ENCODE peak calls at places on chromosomes 12 and 14, in ten cellular contexts. One of them, this sample, is unnamed.

GRCh38 chr14:36822671-36823070 is 161.0 kb downstream of the PAX9 start:
- DNase-seq in neural progenitor cell: no peak
- DNase-seq in kidney epithelial cell: no peak
- DNase-seq in CD8-positive, alpha-beta T cell: no peak
- DNase-seq in osteocyte: no peak
- DNase-seq in GM12865: no peak
- DNase-seq in astrocyte of the spinal cord: no peak
- DNase-seq in nephron progenitor cell: no peak
- DNase-seq in H1: no peak
- DNase-seq in cardiac muscle cell: no peak
- DNase-seq in this sample: no peak

GRCh38 chr12:7483343-7483742 is 20.2 kb downstream of the CD163 start:
- DNase-seq in neural progenitor cell: no peak
- DNase-seq in kidney epithelial cell: no peak
- DNase-seq in CD8-positive, alpha-beta T cell: no peak
- DNase-seq in osteocyte: no peak
- DNase-seq in GM12865: no peak
- DNase-seq in astrocyte of the spinal cord: no peak
- DNase-seq in nephron progenitor cell: no peak
- DNase-seq in H1: no peak
- DNase-seq in cardiac muscle cell: no peak
- DNase-seq in this sample: peak

GRCh38 chr12:63955831-63956685 is 111.6 kb downstream of the SRGAP1 start:
- DNase-seq in neural progenitor cell: no peak
- DNase-seq in kidney epithelial cell: peak
- DNase-seq in CD8-positive, alpha-beta T cell: no peak
- DNase-seq in osteocyte: no peak
- DNase-seq in GM12865: peak
- DNase-seq in astrocyte of the spinal cord: no peak
- DNase-seq in nephron progenitor cell: no peak
- DNase-seq in H1: no peak
- DNase-seq in cardiac muscle cell: no peak
- DNase-seq in this sample: peak

GRCh38 chr14:105913861-105914260 is 387.5 kb downstream of the TMEM121 start:
- DNase-seq in neural progenitor cell: no peak
- DNase-seq in kidney epithelial cell: no peak
- DNase-seq in CD8-positive, alpha-beta T cell: no peak
- DNase-seq in osteocyte: no peak
- DNase-seq in GM12865: no peak
- DNase-seq in astrocyte of the spinal cord: no peak
- DNase-seq in nephron progenitor cell: no peak
- DNase-seq in H1: no peak
- DNase-seq in cardiac muscle cell: no peak
- DNase-seq in this sample: no peak

GRCh38 chr14:75022655-75023054 is 19.9 kb downstream of the EIF2B2 start:
- DNase-seq in neural progenitor cell: peak
- DNase-seq in kidney epithelial cell: no peak
- DNase-seq in CD8-positive, alpha-beta T cell: no peak
- DNase-seq in osteocyte: no peak
- DNase-seq in GM12865: peak
- DNase-seq in astrocyte of the spinal cord: peak
- DNase-seq in nephron progenitor cell: peak
- DNase-seq in H1: no peak
- DNase-seq in cardiac muscle cell: peak
- DNase-seq in this sample: peak

GRCh38 chr12:109387425-109388166 is 39.9 kb downstream of the MYO1H start:
- DNase-seq in neural progenitor cell: peak
- DNase-seq in kidney epithelial cell: no peak
- DNase-seq in CD8-positive, alpha-beta T cell: no peak
- DNase-seq in osteocyte: no peak
- DNase-seq in GM12865: peak
- DNase-seq in astrocyte of the spinal cord: peak
- DNase-seq in nephron progenitor cell: no peak
- DNase-seq in H1: peak
- DNase-seq in cardiac muscle cell: peak
- DNase-seq in this sample: peak

GRCh38 chr12:38544357-38545066 is 227.9 kb downstream of the ALG10B start:
- DNase-seq in neural progenitor cell: peak
- DNase-seq in kidney epithelial cell: no peak
- DNase-seq in CD8-positive, alpha-beta T cell: no peak
- DNase-seq in osteocyte: no peak
- DNase-seq in GM12865: no peak
- DNase-seq in astrocyte of the spinal cord: no peak
- DNase-seq in nephron progenitor cell: peak
- DNase-seq in H1: peak
- DNase-seq in cardiac muscle cell: no peak
- DNase-seq in this sample: peak

GRCh38 chr12:116337312-116337711 is 59.8 kb upstream of the MED13L start:
- DNase-seq in neural progenitor cell: peak
- DNase-seq in kidney epithelial cell: no peak
- DNase-seq in CD8-positive, alpha-beta T cell: no peak
- DNase-seq in osteocyte: no peak
- DNase-seq in GM12865: no peak
- DNase-seq in astrocyte of the spinal cord: no peak
- DNase-seq in nephron progenitor cell: no peak
- DNase-seq in H1: no peak
- DNase-seq in cardiac muscle cell: no peak
- DNase-seq in this sample: no peak

GRCh38 chr12:80226576-80226975 is 127.2 kb downstream of the OTOGL start:
- DNase-seq in neural progenitor cell: no peak
- DNase-seq in kidney epithelial cell: peak
- DNase-seq in CD8-positive, alpha-beta T cell: no peak
- DNase-seq in osteocyte: no peak
- DNase-seq in GM12865: no peak
- DNase-seq in astrocyte of the spinal cord: peak
- DNase-seq in nephron progenitor cell: no peak
- DNase-seq in H1: no peak
- DNase-seq in cardiac muscle cell: no peak
- DNase-seq in this sample: peak

GRCh38 chr12:40215977-40216376 is 8.8 kb upstream of the LRRK2 start:
- DNase-seq in neural progenitor cell: no peak
- DNase-seq in kidney epithelial cell: no peak
- DNase-seq in CD8-positive, alpha-beta T cell: no peak
- DNase-seq in osteocyte: no peak
- DNase-seq in GM12865: no peak
- DNase-seq in astrocyte of the spinal cord: no peak
- DNase-seq in nephron progenitor cell: no peak
- DNase-seq in H1: no peak
- DNase-seq in cardiac muscle cell: no peak
- DNase-seq in this sample: peak

GRCh38 chr14:44928793-44929192 is 33.0 kb downstream of the KLHL28 start:
- DNase-seq in neural progenitor cell: no peak
- DNase-seq in kidney epithelial cell: no peak
- DNase-seq in CD8-positive, alpha-beta T cell: no peak
- DNase-seq in osteocyte: no peak
- DNase-seq in GM12865: no peak
- DNase-seq in astrocyte of the spinal cord: no peak
- DNase-seq in nephron progenitor cell: no peak
- DNase-seq in H1: no peak
- DNase-seq in cardiac muscle cell: no peak
- DNase-seq in this sample: no peak

GRCh38 chr12:94941440-94941862 is 62.0 kb downstream of the NDUFA12 start:
- DNase-seq in neural progenitor cell: peak
- DNase-seq in kidney epithelial cell: peak
- DNase-seq in CD8-positive, alpha-beta T cell: peak
- DNase-seq in osteocyte: no peak
- DNase-seq in GM12865: peak
- DNase-seq in astrocyte of the spinal cord: peak
- DNase-seq in nephron progenitor cell: no peak
- DNase-seq in H1: no peak
- DNase-seq in cardiac muscle cell: peak
- DNase-seq in this sample: peak

GRCh38 chr14:54784657-54785056 is 118.0 kb downstream of the GCH1 start:
- DNase-seq in neural progenitor cell: no peak
- DNase-seq in kidney epithelial cell: no peak
- DNase-seq in CD8-positive, alpha-beta T cell: no peak
- DNase-seq in osteocyte: no peak
- DNase-seq in GM12865: no peak
- DNase-seq in astrocyte of the spinal cord: no peak
- DNase-seq in nephron progenitor cell: no peak
- DNase-seq in H1: no peak
- DNase-seq in cardiac muscle cell: no peak
- DNase-seq in this sample: no peak

GRCh38 chr12:43338848-43339526 is 213.0 kb downstream of the ADAMTS20 start:
- DNase-seq in neural progenitor cell: peak
- DNase-seq in kidney epithelial cell: peak
- DNase-seq in CD8-positive, alpha-beta T cell: no peak
- DNase-seq in osteocyte: no peak
- DNase-seq in GM12865: peak
- DNase-seq in astrocyte of the spinal cord: peak
- DNase-seq in nephron progenitor cell: peak
- DNase-seq in H1: no peak
- DNase-seq in cardiac muscle cell: peak
- DNase-seq in this sample: peak
- TF ChIP-seq CTCF in neural progenitor cell: peak
- TF ChIP-seq CTCF in kidney epithelial cell: peak
- TF ChIP-seq CTCF in CD8-positive, alpha-beta T cell: no peak
- TF ChIP-seq CTCF in osteocyte: peak
- TF ChIP-seq CTCF in GM12865: peak
- TF ChIP-seq CTCF in astrocyte of the spinal cord: peak
- TF ChIP-seq CTCF in nephron progenitor cell: peak
- TF ChIP-seq CTCF in H1: no peak
- TF ChIP-seq CTCF in cardiac muscle cell: peak
- TF ChIP-seq CTCF in this sample: peak

GRCh38 chr14:60488175-60488574 is 2.3 kb upstream of the C14orf39 start:
- DNase-seq in neural progenitor cell: no peak
- DNase-seq in kidney epithelial cell: no peak
- DNase-seq in CD8-positive, alpha-beta T cell: no peak
- DNase-seq in osteocyte: no peak
- DNase-seq in GM12865: no peak
- DNase-seq in astrocyte of the spinal cord: no peak
- DNase-seq in nephron progenitor cell: no peak
- DNase-seq in H1: no peak
- DNase-seq in cardiac muscle cell: no peak
- DNase-seq in this sample: no peak
- TF ChIP-seq CTCF in neural progenitor cell: peak
- TF ChIP-seq CTCF in kidney epithelial cell: no peak
- TF ChIP-seq CTCF in CD8-positive, alpha-beta T cell: no peak
- TF ChIP-seq CTCF in osteocyte: peak
- TF ChIP-seq CTCF in GM12865: no peak
- TF ChIP-seq CTCF in astrocyte of the spinal cord: no peak
- TF ChIP-seq CTCF in nephron progenitor cell: no peak
- TF ChIP-seq CTCF in H1: no peak
- TF ChIP-seq CTCF in cardiac muscle cell: peak
- TF ChIP-seq CTCF in this sample: peak

DNA sequence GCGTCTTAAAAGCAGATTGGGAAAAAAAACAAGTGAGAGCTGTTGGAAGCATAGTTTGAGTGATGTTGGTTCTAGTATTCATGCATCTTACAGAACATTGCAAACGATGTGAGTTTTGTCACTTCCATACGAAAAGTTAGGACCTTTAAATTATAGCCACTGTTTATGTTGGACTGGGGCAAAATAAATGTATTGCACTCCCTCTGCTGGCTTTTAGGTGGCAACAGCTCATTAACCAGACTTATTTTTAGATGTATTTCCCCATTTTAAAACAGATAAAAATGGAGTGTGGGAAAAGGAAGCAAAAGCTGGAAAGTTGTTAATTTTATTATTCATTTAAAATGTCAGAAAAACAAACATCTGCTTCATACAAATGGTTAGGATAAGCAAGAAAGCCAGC is 111.9 kb downstream of the LGR5 start:
- DNase-seq in neural progenitor cell: peak
- DNase-seq in kidney epithelial cell: peak
- DNase-seq in CD8-positive, alpha-beta T cell: no peak
- DNase-seq in osteocyte: no peak
- DNase-seq in GM12865: no peak
- DNase-seq in astrocyte of the spinal cord: peak
- DNase-seq in nephron progenitor cell: no peak
- DNase-seq in H1: no peak
- DNase-seq in cardiac muscle cell: no peak
- DNase-seq in this sample: peak
- TF ChIP-seq CTCF in neural progenitor cell: peak
- TF ChIP-seq CTCF in kidney epithelial cell: peak
- TF ChIP-seq CTCF in CD8-positive, alpha-beta T cell: no peak
- TF ChIP-seq CTCF in osteocyte: peak
- TF ChIP-seq CTCF in GM12865: peak
- TF ChIP-seq CTCF in astrocyte of the spinal cord: peak
- TF ChIP-seq CTCF in nephron progenitor cell: peak
- TF ChIP-seq CTCF in H1: no peak
- TF ChIP-seq CTCF in cardiac muscle cell: peak
- TF ChIP-seq CTCF in this sample: peak

GRCh38 chr12:129941646-129942045 is 37.8 kb upstream of the TMEM132D start:
- DNase-seq in neural progenitor cell: no peak
- DNase-seq in kidney epithelial cell: no peak
- DNase-seq in CD8-positive, alpha-beta T cell: no peak
- DNase-seq in osteocyte: peak
- DNase-seq in GM12865: no peak
- DNase-seq in astrocyte of the spinal cord: no peak
- DNase-seq in nephron progenitor cell: peak
- DNase-seq in H1: no peak
- DNase-seq in cardiac muscle cell: no peak
- DNase-seq in this sample: no peak
- TF ChIP-seq CTCF in neural progenitor cell: no peak
- TF ChIP-seq CTCF in kidney epithelial cell: no peak
- TF ChIP-seq CTCF in CD8-positive, alpha-beta T cell: no peak
- TF ChIP-seq CTCF in osteocyte: no peak
- TF ChIP-seq CTCF in GM12865: no peak
- TF ChIP-seq CTCF in astrocyte of the spinal cord: no peak
- TF ChIP-seq CTCF in nephron progenitor cell: no peak
- TF ChIP-seq CTCF in H1: no peak
- TF ChIP-seq CTCF in cardiac muscle cell: no peak
- TF ChIP-seq CTCF in this sample: no peak